ENCODE peak calls at places on chromosome 5, in eight cellular contexts. L is foreskin keratinocyte; B is GDM1; U is prostate gland; A is activated T-helper 1 cell treated with anti-CD3 and anti-CD28 coated beads, Interleukin-2, amount 50 U/mL, for 16 hours; H is B cell; N is caudate nucleus; M is M059J. K is an unnamed sample.

GRCh38 chr5:115246361-115246991 is 16.2 kb downstream of the PGGT1B start:
- DNase-seq in L (no peak), B (no peak), U (no peak), A (no peak), H (no peak), N (no peak), M (peak; percentile 54), K (peak; percentile 45)

GRCh38 chr5:110255194-110255593 is 471.3 kb downstream of the TMEM232 start:
- DNase-seq in L (no peak), B (no peak), U (no peak), A (no peak), H (no peak), N (no peak), M (no peak), K (no peak)

GRCh38 chr5:43482490-43483064 is 1.1 kb downstream of the TMEM267 start:
- DNase-seq in L (peak; percentile 3), B (no peak), U (no peak), A (no peak), H (no peak), N (no peak), M (peak; percentile 40), K (no peak)

GRCh38 chr5:123176224-123176937 is 87.3 kb downstream of the PRDM6 start:
- DNase-seq in L (peak; percentile 40), B (no peak), U (no peak), A (no peak), H (no peak), N (no peak), M (peak; percentile 30), K (no peak)

GRCh38 chr5:135977375-135977928 is 22.7 kb upstream of the LECT2 start:
- DNase-seq in L (peak; percentile 76), B (no peak), U (no peak), A (no peak), H (no peak), N (no peak), M (peak; percentile 67), K (no peak)

GRCh38 chr5:175718401-175719108 is 60.7 kb downstream of the HRH2 start:
- DNase-seq in L (peak; percentile 46), B (peak; percentile 45), U (peak; percentile 27), A (peak; percentile 24), H (no peak), N (peak; percentile 12), M (no peak), K (no peak)

GRCh38 chr5:144369001-144369400 is 198.3 kb downstream of the KCTD16 start:
- DNase-seq in L (no peak), B (no peak), U (no peak), A (no peak), H (no peak), N (no peak), M (no peak), K (peak; percentile 81)

GRCh38 chr5:77518304-77518703 is 26.2 kb upstream of the WDR41 start:
- DNase-seq in L (no peak), B (no peak), U (no peak), A (no peak), H (no peak), N (no peak), M (peak; percentile 15), K (no peak)

GRCh38 chr5:68251386-68251785 is 35.8 kb downstream of the PIK3R1 start:
- DNase-seq in L (no peak), B (no peak), U (no peak), A (no peak), H (no peak), N (no peak), M (no peak), K (no peak)

GRCh38 chr5:103849934-103850333 is 287.3 kb upstream of the NUDT12 start:
- DNase-seq in L (peak; percentile 96), B (no peak), U (no peak), A (no peak), H (no peak), N (no peak), M (peak; percentile 97), K (no peak)

GRCh38 chr5:78245126-78245525 is 49.4 kb downstream of the AP3B1 start:
- DNase-seq in L (no peak), B (no peak), U (no peak), A (no peak), H (no peak), N (no peak), M (no peak), K (no peak)

GRCh38 chr5:178074266-178074952 is 38.9 kb upstream of the N4BP3 start:
- DNase-seq in L (no peak), B (no peak), U (no peak), A (no peak), H (no peak), N (no peak), M (no peak), K (no peak)

GRCh38 chr5:111512026-111512405 is 319 bp downstream of the STARD4 start:
- DNase-seq in L (no peak), B (no peak), U (peak; percentile 24), A (no peak), H (no peak), N (no peak), M (peak; percentile 59), K (no peak)

GRCh38 chr5:133690746-133691145 is 78.4 kb upstream of the FSTL4 start:
- DNase-seq in L (no peak), B (no peak), U (no peak), A (no peak), H (no peak), N (peak; percentile 13), M (no peak), K (no peak)

GRCh38 chr5:11719888-11720481 is 184.3 kb downstream of the CTNND2 start:
- DNase-seq in L (peak; percentile 12), B (peak; percentile 46), U (peak; percentile 64), A (no peak), H (no peak), N (peak; percentile 55), M (peak; percentile 51), K (peak; percentile 64)

GRCh38 chr5:140635291-140636257 is 2.6 kb upstream of the CD14 start:
- DNase-seq in L (no peak), B (no peak), U (no peak), A (no peak), H (no peak), N (no peak), M (no peak), K (no peak)

GRCh38 chr5:169181785-169182184 is 119.2 kb downstream of the SLIT3 start:
- DNase-seq in L (no peak), B (no peak), U (no peak), A (no peak), H (no peak), N (no peak), M (no peak), K (no peak)

GRCh38 chr5:135437796-135438560 is 9.2 kb downstream of the DCANP1 start:
- DNase-seq in L (peak; percentile 75), B (no peak), U (peak; percentile 21), A (no peak), H (no peak), N (no peak), M (peak; percentile 96), K (peak; percentile 92)

GRCh38 chr5:5240234-5240633 is 100.1 kb downstream of the ADAMTS16 start:
- DNase-seq in L (no peak), B (no peak), U (no peak), A (no peak), H (no peak), N (no peak), M (no peak), K (no peak)

GRCh38 chr5:95903838-95904237 is 57.8 kb downstream of the ELL2 start:
- DNase-seq in L (no peak), B (no peak), U (no peak), A (no peak), H (no peak), N (no peak), M (no peak), K (no peak)

GRCh38 chr5:131659841-131660240 is 24.8 kb upstream of the RAPGEF6 start:
- DNase-seq in L (no peak), B (no peak), U (no peak), A (no peak), H (no peak), N (no peak), M (no peak), K (no peak)

GRCh38 chr5:175728885-175729828 is 71.3 kb downstream of the HRH2 start:
- DNase-seq in L (no peak), B (no peak), U (no peak), A (no peak), H (no peak), N (no peak), M (peak; percentile 7), K (no peak)

GRCh38 chr5:103785569-103785968 is 223.0 kb upstream of the NUDT12 start:
- DNase-seq in L (peak; percentile 22), B (no peak), U (no peak), A (no peak), H (no peak), N (no peak), M (no peak), K (no peak)

GRCh38 chr5:32710859-32711692 is at the start of gene NPR3:
- DNase-seq in L (peak; percentile 11), B (peak; percentile 80), U (no peak), A (no peak), H (no peak), N (no peak), M (no peak), K (no peak)

GRCh38 chr5:136174021-136174659 is 18.8 kb downstream of the SMIM32 start:
- DNase-seq in L (peak; percentile 56), B (peak; percentile 25), U (no peak), A (no peak), H (no peak), N (no peak), M (peak; percentile 51), K (peak; percentile 23)

GRCh38 chr5:154345255-154345952 is 100.4 kb upstream of the SAP30L start:
- DNase-seq in L (no peak), B (no peak), U (no peak), A (no peak), H (no peak), N (no peak), M (no peak), K (no peak)

GRCh38 chr5:172336666-172337310 is 53.2 kb upstream of the UBTD2 start:
- DNase-seq in L (no peak), B (no peak), U (no peak), A (no peak), H (no peak), N (no peak), M (no peak), K (no peak)

GRCh38 chr5:82513739-82514138 is 235.6 kb upstream of the RPS23 start:
- DNase-seq in L (peak; percentile 3), B (no peak), U (no peak), A (no peak), H (no peak), N (no peak), M (peak; percentile 8), K (no peak)

GRCh38 chr5:162939962-162940361 is 497.4 kb upstream of the CCNG1 start:
- DNase-seq in L (no peak), B (no peak), U (no peak), A (no peak), H (no peak), N (no peak), M (no peak), K (no peak)

K was measured in NCI-H446 treated with DMSO at 0.1 percent for 48 hours.